ENCODE peak calls at places on chromosome 11, in ten cellular contexts. O is activated CD4-positive, alpha-beta T cell treated with anti-CD3 and anti-CD28 coated beads, Interleukin-2, amount 10 ng/mL, durations not matched to agents 7 days and 5 days; Y is osteocyte; U is mesenchymal stem cell; G is stimulated activated CD8-positive, alpha-beta memory T cell treated with anti-CD3 and anti-CD28 coated beads, Interleukin-4, amount 100 ng/mL, for 48 hours; J is left ventricle myocardium superior; Z is amniotic stem cell; T is caudate nucleus; C is dorsolateral prefrontal cortex; A is NCI-H1105 treated with DMSO at 0.1 percent for 48 hours. E is an unnamed sample.

GRCh38 chr11:4647795-4648194 is 4.0 kb downstream of the OR51E1 start:
- DNase-seq in O (no peak), Y (no peak), U (no peak), G (no peak), J (no peak), Z (no peak), T (no peak), C (no peak), A (no peak), E (no peak)

GRCh38 chr11:44829838-44830237 is 103.1 kb downstream of the TSPAN18 start:
- DNase-seq in O (no peak), Y (no peak), U (no peak), G (no peak), J (no peak), Z (no peak), T (no peak), C (no peak), A (no peak), E (no peak)

GRCh38 chr11:33258631-33259184 is 1.5 kb downstream of the HIPK3 start:
- DNase-seq in O (peak; percentile 14), Y (no peak), U (no peak), G (no peak), J (no peak), Z (no peak), T (no peak), C (no peak), A (peak; percentile 84), E (peak; percentile 56)

GRCh38 chr11:68978931-68979591 is 1.7 kb downstream of the MRGPRD start:
- DNase-seq in O (no peak), Y (peak; percentile 75), U (no peak), G (no peak), J (no peak), Z (no peak), T (no peak), C (peak; percentile 28), A (no peak), E (no peak)

GRCh38 chr11:8220261-8221024 is 43.2 kb downstream of the LMO1 start:
- DNase-seq in O (no peak), Y (no peak), U (no peak), G (no peak), J (no peak), Z (no peak), T (no peak), C (no peak), A (no peak), E (no peak)

GRCh38 chr11:2885017-2885675 is 429 bp downstream of the CDKN1C start:
- DNase-seq in O (peak; percentile 22), Y (no peak), U (peak; percentile 74), G (peak; percentile 34), J (peak; percentile 79), Z (no peak), T (peak; percentile 58), C (peak; percentile 73), A (peak; percentile 34), E (peak; percentile 36)

GRCh38 chr11:116379185-116379828 is 393.5 kb downstream of the BUD13 start:
- DNase-seq in O (peak; percentile 24), Y (no peak), U (peak; percentile 1), G (peak; percentile 32), J (peak; percentile 47), Z (no peak), T (no peak), C (no peak), A (no peak), E (peak; percentile 14)

GRCh38 chr11:102730036-102730815 is 5.5 kb upstream of the MMP8 start:
- DNase-seq in O (no peak), Y (no peak), U (peak; percentile 71), G (no peak), J (no peak), Z (no peak), T (no peak), C (no peak), A (no peak), E (peak; percentile 57)

GRCh38 chr11:109708184-109708583 is 286.2 kb downstream of the C11orf87 start:
- DNase-seq in O (no peak), Y (no peak), U (no peak), G (no peak), J (no peak), Z (no peak), T (no peak), C (no peak), A (no peak), E (no peak)

GRCh38 chr11:67405196-67405567 is 1.3 kb downstream of the TBC1D10C start:
- DNase-seq in O (no peak), Y (no peak), U (no peak), G (no peak), J (no peak), Z (no peak), T (no peak), C (no peak), A (no peak), E (no peak)

GRCh38 chr11:70040869-70041501 is 37.1 kb upstream of the ANO1 start:
- DNase-seq in O (no peak), Y (peak; percentile 54), U (no peak), G (no peak), J (no peak), Z (no peak), T (no peak), C (no peak), A (no peak), E (no peak)

GRCh38 chr11:78594814-78595213 is 20.1 kb upstream of the NARS2 start:
- DNase-seq in O (no peak), Y (no peak), U (no peak), G (no peak), J (no peak), Z (no peak), T (no peak), C (no peak), A (no peak), E (no peak)

GRCh38 chr11:106092446-106092845 is 15.0 kb downstream of the AASDHPPT start:
- DNase-seq in O (no peak), Y (no peak), U (no peak), G (no peak), J (no peak), Z (no peak), T (no peak), C (no peak), A (no peak), E (no peak)

GRCh38 chr11:10674991-10675440 is 18.5 kb downstream of the IRAG1 start:
- DNase-seq in O (no peak), Y (peak; percentile 46), U (no peak), G (no peak), J (peak; percentile 62), Z (no peak), T (peak; percentile 26), C (peak; percentile 53), A (no peak), E (no peak)

GRCh38 chr11:129251067-129251466 is 58.9 kb upstream of the ARHGAP32 start:
- DNase-seq in O (no peak), Y (no peak), U (no peak), G (no peak), J (no peak), Z (no peak), T (no peak), C (no peak), A (no peak), E (peak; percentile 56)

GRCh38 chr11:13862845-13863392 is 99.6 kb upstream of the SPON1 start:
- DNase-seq in O (no peak), Y (no peak), U (no peak), G (no peak), J (no peak), Z (no peak), T (no peak), C (no peak), A (no peak), E (no peak)

GRCh38 chr11:38274031-38274430 is 1676.0 kb upstream of the RAG2 start:
- DNase-seq in O (no peak), Y (no peak), U (peak; percentile 1), G (no peak), J (no peak), Z (no peak), T (no peak), C (no peak), A (no peak), E (no peak)

GRCh38 chr11:125256471-125257010 is 92.0 kb downstream of the PKNOX2 start:
- DNase-seq in O (no peak), Y (no peak), U (peak; percentile 27), G (no peak), J (no peak), Z (no peak), T (no peak), C (no peak), A (no peak), E (no peak)

GRCh38 chr11:72439455-72439854 is 5.1 kb upstream of the CLPB start:
- DNase-seq in O (no peak), Y (no peak), U (peak; percentile 71), G (no peak), J (no peak), Z (no peak), T (no peak), C (no peak), A (no peak), E (peak; percentile 63)

GRCh38 chr11:1221848-1222311 is 986 bp upstream of the MUC5B start:
- DNase-seq in O (no peak), Y (no peak), U (no peak), G (no peak), J (peak; percentile 25), Z (no peak), T (no peak), C (no peak), A (no peak), E (no peak)

GRCh38 chr11:134170177-134170908 is 53.4 kb downstream of the NCAPD3 start:
- DNase-seq in O (no peak), Y (no peak), U (peak; percentile 6), G (no peak), J (no peak), Z (no peak), T (no peak), C (no peak), A (no peak), E (no peak)

GRCh38 chr11:71342951-71343827 is 90.8 kb upstream of the SHANK2 start:
- DNase-seq in O (peak; percentile 8), Y (no peak), U (peak; percentile 45), G (peak; percentile 43), J (no peak), Z (peak; percentile 1), T (peak; percentile 22), C (no peak), A (peak; percentile 18), E (peak; percentile 15)

GRCh38 chr11:69925366-69926196 is 106.4 kb upstream of the FGF3 start:
- DNase-seq in O (no peak), Y (no peak), U (peak; percentile 65), G (no peak), J (no peak), Z (no peak), T (no peak), C (peak; percentile 36), A (no peak), E (peak; percentile 49)

GRCh38 chr11:22392561-22392960 is 54.4 kb downstream of the SLC17A6 start:
- DNase-seq in O (no peak), Y (no peak), U (no peak), G (no peak), J (no peak), Z (no peak), T (no peak), C (no peak), A (no peak), E (no peak)

GRCh38 chr11:34213366-34213765 is 107.9 kb downstream of the NAT10 start:
- DNase-seq in O (no peak), Y (no peak), U (peak; percentile 29), G (no peak), J (no peak), Z (no peak), T (no peak), C (no peak), A (no peak), E (peak; percentile 32)

GRCh38 chr11:76649964-76650363 is 20.6 kb downstream of the LRRC32 start:
- DNase-seq in O (no peak), Y (no peak), U (no peak), G (no peak), J (no peak), Z (no peak), T (no peak), C (no peak), A (no peak), E (no peak)

GRCh38 chr11:102521121-102521520 is 9.4 kb downstream of the MMP7 start:
- DNase-seq in O (no peak), Y (no peak), U (no peak), G (no peak), J (no peak), Z (no peak), T (no peak), C (no peak), A (no peak), E (no peak)

GRCh38 chr11:120217941-120218694 is 7.3 kb downstream of the OAF start:
- DNase-seq in O (no peak), Y (no peak), U (no peak), G (no peak), J (peak; percentile 51), Z (no peak), T (peak; percentile 78), C (peak; percentile 83), A (no peak), E (no peak)